ENCODE peak calls at places on chromosomes 12 and 14, in four cellular contexts. A is heart right ventricle, O is heart left ventricle, P is lower lobe of right lung. L is an unnamed sample. For H3K9me3, the result is how much of the 10 kb centered on the place peaks cover.

GRCh38 chr12:21541773-21542172 is 15.7 kb downstream of the SPX start:
- DNase-seq in A (no peak), O (no peak), P (no peak), L (no peak)

GRCh38 chr12:122079038-122079531 is 529 bp downstream of the MLXIP start:
- DNase-seq in A (no peak), P (peak), O (no peak), L (no peak)

GRCh38 chr14:68306265-68306933 is 486.5 kb downstream of the ZFP36L1 start:
- DNase-seq in P (no peak), O (no peak), A (no peak), L (no peak)

GRCh38 chr12:112941528-112942335 is 3.5 kb downstream of the OAS3 start:
- DNase-seq in A (no peak), O (no peak), P (no peak), L (no peak)

GRCh38 chr14:45034730-45035129 is 49.2 kb upstream of the PRPF39 start:
- DNase-seq in O (no peak), A (no peak), P (no peak), L (no peak)

GRCh38 chr14:56886471-56887062 is 76.3 kb upstream of the OTX2 start:
- DNase-seq in P (no peak), A (no peak), O (no peak), L (no peak)

GRCh38 chr14:24052656-24053547 is 1.1 kb downstream of the CARMIL3 start:
- DNase-seq in P (no peak), O (no peak), A (no peak), L (no peak)

GRCh38 chr12:2765052-2765451 is 29.7 kb upstream of the FKBP4 start:
- DNase-seq in A (no peak), P (no peak), O (no peak), L (no peak)

GRCh38 chr12:6640497-6640896 is 4.7 kb upstream of the LPAR5 start:
- DNase-seq in P (no peak), O (no peak), A (no peak), L (no peak)
- H3K9me3 ChIP-seq in P (under half), O (under half), A (under half), L (under half)

GRCh38 chr14:87160964-87161363 is 832.0 kb downstream of the GALC start:
- DNase-seq in A (no peak), O (no peak), P (no peak), L (no peak)
- H3K9me3 ChIP-seq in A (under half), O (under half), P (under half), L (under half)

DNA sequence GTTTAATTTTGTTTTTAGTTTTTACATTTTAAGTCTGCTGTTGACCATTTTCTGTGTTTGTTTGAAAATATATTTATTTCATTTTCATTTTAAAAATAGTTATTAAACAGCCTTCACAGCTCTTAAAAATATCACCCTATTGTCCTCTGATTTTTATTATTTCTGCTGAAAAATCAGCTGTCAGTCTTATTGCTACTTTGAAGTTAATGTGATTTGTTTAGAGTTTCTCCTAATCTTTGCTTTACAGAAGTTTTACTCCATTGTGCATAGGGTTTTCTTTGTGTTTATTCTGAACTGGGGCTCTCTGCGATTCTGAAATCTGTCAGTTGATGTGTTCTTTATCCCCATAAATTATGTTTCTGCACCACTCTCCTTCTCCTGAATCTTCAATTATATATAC is 486.3 kb downstream of the SOX5 start:
- DNase-seq in A (no peak), O (no peak), P (no peak), L (no peak)
- H3K9me3 ChIP-seq in A (half or more), O (under half), P (under half), L (under half)

DNA sequence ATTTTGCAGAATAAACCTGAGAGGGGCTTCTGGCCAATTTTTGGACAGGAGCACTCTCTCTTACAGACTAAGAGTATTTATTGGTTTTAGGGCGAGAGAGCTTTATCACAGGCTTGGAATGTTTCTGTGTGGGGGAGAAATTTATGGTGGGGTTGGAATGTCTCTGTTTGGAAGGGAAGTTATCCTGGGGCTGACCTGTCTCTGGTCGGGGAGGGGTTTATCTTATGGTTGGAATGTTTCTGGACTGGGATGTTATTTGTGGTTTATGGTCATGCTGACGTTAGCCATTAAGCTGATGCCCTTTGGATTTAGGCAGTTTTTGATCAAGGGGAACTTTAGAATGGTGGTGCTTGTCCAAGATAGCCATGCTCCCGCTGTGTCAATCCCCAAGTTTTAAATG is 614.8 kb downstream of the DIO2 start:
- DNase-seq in O (no peak), P (no peak), A (no peak), L (no peak)
- H3K9me3 ChIP-seq in O (under half), P (under half), A (under half), L (under half)

DNA sequence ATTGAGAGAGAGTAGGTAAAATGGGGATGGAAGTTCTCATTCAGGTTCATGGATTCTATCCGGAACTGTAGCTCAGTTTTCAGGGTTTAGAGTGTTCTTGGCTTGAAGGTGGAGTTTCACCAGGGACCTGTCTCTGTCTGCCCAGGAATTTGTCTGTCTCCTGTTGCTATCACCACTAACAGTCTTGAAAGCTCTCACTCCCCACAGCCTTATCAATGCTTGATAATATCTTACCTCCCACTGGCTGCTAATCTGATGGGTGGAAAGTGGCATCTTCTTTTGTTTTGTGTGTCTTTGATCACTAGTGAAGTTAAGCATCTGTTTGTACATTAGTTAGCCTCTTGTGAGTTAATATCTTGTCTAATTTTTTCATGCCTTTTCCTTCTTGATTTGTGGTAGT is 60.3 kb upstream of the TSPAN11 start:
- DNase-seq in P (no peak), A (no peak), O (no peak), L (no peak)
- H3K9me3 ChIP-seq in P (under half), A (under half), O (under half), L (under half)

GRCh38 chr12:73301530-73301929 is 1029.4 kb downstream of the TRHDE start:
- DNase-seq in O (no peak), A (no peak), P (no peak), L (no peak)
- H3K9me3 ChIP-seq in O (under half), A (under half), P (under half), L (under half)

GRCh38 chr12:105433804-105434203 is 103.3 kb downstream of the C12orf75 start:
- DNase-seq in A (no peak), P (no peak), O (no peak), L (no peak)
- H3K9me3 ChIP-seq in A (under half), P (under half), O (under half), L (under half)

GRCh38 chr12:14214495-14214894 is 151.0 kb upstream of the ATF7IP start:
- DNase-seq in A (peak), O (no peak), P (no peak), L (no peak)
- H3K9me3 ChIP-seq in A (under half), O (under half), P (under half), L (under half)

DNA sequence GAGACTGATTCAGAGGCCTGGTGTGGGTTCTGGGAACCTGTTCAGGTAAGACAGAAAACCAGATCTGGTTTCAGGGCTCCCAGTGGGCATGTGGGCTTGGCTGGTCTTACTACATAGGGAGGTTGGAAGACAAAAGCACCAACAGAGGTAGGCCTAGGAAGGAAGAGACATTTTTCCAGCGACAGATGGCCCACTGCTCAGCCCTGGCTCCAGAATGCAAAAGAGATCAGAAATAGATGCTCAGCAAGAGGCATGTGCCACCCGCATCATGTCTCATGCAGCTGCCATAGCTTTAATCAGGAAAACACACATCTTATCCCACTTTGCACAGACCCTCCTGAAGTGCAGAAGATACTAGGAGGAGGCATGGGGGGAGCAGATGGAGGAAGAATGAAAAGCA is 25.3 kb downstream of the VASH1 start:
- DNase-seq in P (no peak), O (no peak), A (no peak), L (no peak)
- H3K9me3 ChIP-seq in P (under half), O (under half), A (under half), L (under half)